ENCODE peak calls at places on chromosomes 11 and 22, in four cellular contexts. R, Z, Q and G are unnamed samples.

GRCh38 chr11:27209562-27210005 is 153.4 kb downstream of the CCDC34 start:
- DNase-seq in R (peak; percentile 97), Z (peak; percentile 32), Q (no peak), G (no peak)

GRCh38 chr22:17872491-17872890 is 98.2 kb upstream of the BID start:
- DNase-seq in R (peak; percentile 24), Z (no peak), Q (no peak), G (no peak)

GRCh38 chr11:3091846-3092602 is 34.8 kb upstream of the CARS1 start:
- DNase-seq in R (peak; percentile 48), Z (peak; percentile 85), Q (peak; percentile 62), G (peak; percentile 98)

GRCh38 chr22:38298312-38299000 is 18.8 kb downstream of the CSNK1E start:
- DNase-seq in R (peak; percentile 99), Z (peak; percentile 58), Q (no peak), G (peak; percentile 91)

GRCh38 chr22:32411388-32411787 is 659 bp downstream of the RTCB start:
- DNase-seq in R (peak; percentile 40), Z (no peak), Q (no peak), G (peak; percentile 30)

GRCh38 chr11:6531267-6531752 is 34.2 kb downstream of the DNHD1 start:
- DNase-seq in R (peak; percentile 47), Z (peak; percentile 44), Q (peak; percentile 8), G (peak; percentile 67)

GRCh38 chr11:128582496-128583366 is 4.6 kb downstream of the ETS1 start:
- DNase-seq in R (peak; percentile 95), Z (peak; percentile 83), Q (no peak), G (peak; percentile 60)

GRCh38 chr11:1076061-1076665 is 1.5 kb downstream of the MUC2 start:
- DNase-seq in R (no peak), Z (no peak), Q (no peak), G (no peak)

GRCh38 chr11:110518809-110519514 is 89.2 kb downstream of the FDX1 start:
- DNase-seq in R (no peak), Z (no peak), Q (no peak), G (no peak)

GRCh38 chr22:45218974-45219373 is 21.7 kb downstream of the KIAA0930 start:
- DNase-seq in R (no peak), Z (no peak), Q (no peak), G (no peak)

GRCh38 chr11:119155733-119156492 is 7.1 kb downstream of the ABCG4 start:
- DNase-seq in R (no peak), Z (peak; percentile 64), Q (no peak), G (peak; percentile 76)

GRCh38 chr11:19576054-19576453 is 136.6 kb upstream of the NAV2 start:
- DNase-seq in R (no peak), Z (no peak), Q (no peak), G (no peak)

GRCh38 chr11:35047179-35047578 is 91.8 kb upstream of the CD44 start:
- DNase-seq in R (no peak), Z (no peak), Q (peak; percentile 53), G (no peak)

GRCh38 chr22:38415046-38415445 is 40.0 kb downstream of the KCNJ4 start:
- DNase-seq in R (no peak), Z (no peak), Q (no peak), G (peak; percentile 49)

GRCh38 chr22:43039800-43040199 is 24.9 kb upstream of the PACSIN2 start:
- DNase-seq in R (no peak), Z (no peak), Q (no peak), G (no peak)

GRCh38 chr11:102991776-102992175 is 36.2 kb upstream of the MMP13 start:
- DNase-seq in R (no peak), Z (no peak), Q (no peak), G (no peak)

GRCh38 chr11:134640971-134641968 is 229.2 kb upstream of the B3GAT1 start:
- DNase-seq in R (no peak), Z (no peak), Q (no peak), G (no peak)

GRCh38 chr11:94245121-94245520 is 59.3 kb upstream of the IZUMO1R start:
- DNase-seq in R (no peak), Z (no peak), Q (no peak), G (no peak)

DNA sequence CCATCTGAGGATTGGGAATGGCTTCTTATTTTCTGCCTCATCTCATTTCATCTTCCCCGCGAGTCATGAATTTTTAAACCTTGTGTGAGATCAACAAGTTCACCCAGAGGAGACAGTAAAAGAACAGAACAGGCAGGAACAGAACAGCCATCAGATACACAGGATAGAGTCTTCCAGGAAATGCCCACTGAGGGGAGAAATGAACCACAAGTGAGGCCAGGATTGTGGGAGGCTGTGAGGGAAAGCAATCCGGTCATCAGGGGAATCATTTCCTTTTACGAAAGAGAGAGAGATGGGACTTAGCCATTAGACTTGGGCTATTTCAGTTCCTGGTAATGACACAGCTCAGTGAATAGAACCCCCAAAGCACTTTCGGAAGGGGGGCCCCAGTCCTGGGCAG is 34.3 kb upstream of the LRRC10B start:
- DNase-seq in R (no peak), Z (no peak), Q (no peak), G (no peak)
- H3K4me3 ChIP-seq in R (no peak overlapping the region), Z (no peak overlapping the region), Q (no peak overlapping the region), G (no peak overlapping the region)

DNA sequence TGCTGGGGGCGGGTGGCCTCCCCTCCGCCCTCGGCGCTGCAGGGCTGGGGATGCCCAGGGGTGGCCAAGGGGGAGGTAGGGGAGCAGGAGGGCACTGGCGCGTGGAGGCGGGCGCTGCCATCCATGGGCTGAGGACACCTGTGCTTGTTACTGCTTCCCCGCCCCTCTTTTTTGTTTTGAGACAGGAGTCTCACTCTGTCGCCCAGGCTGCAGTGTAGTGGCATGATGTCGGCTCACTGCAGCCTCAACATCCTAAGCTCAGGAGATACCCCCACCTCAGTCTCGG is 683 bp upstream of the FADS3 start:
- DNase-seq in R (no peak), Z (no peak), Q (no peak), G (no peak)
- H3K4me3 ChIP-seq in R (peak overlapping the region; percentile 79), Z (peak overlapping the region; percentile 40), Q (peak overlapping the region; percentile 60), G (peak overlapping the region; percentile 79)

GRCh38 chr11:43547900-43548381 is 132.6 kb upstream of the HSD17B12 start:
- DNase-seq in R (no peak), Z (no peak), Q (no peak), G (peak; percentile 92)

GRCh38 chr11:43545610-43546009 is 134.9 kb upstream of the HSD17B12 start:
- DNase-seq in R (no peak), Z (no peak), Q (no peak), G (no peak)

GRCh38 chr11:43548921-43549320 is 131.6 kb upstream of the HSD17B12 start:
- DNase-seq in R (no peak), Z (no peak), Q (no peak), G (no peak)

GRCh38 chr11:43547411-43547718 is 133.2 kb upstream of the HSD17B12 start:
- DNase-seq in R (no peak), Z (no peak), Q (no peak), G (peak; percentile 79)

GRCh38 chr11:43546561-43547410 is 133.8 kb upstream of the HSD17B12 start:
- DNase-seq in R (no peak), Z (no peak), Q (no peak), G (no peak)
- H3K4me3 ChIP-seq in R (no peak overlapping the region), Z (no peak overlapping the region), Q (no peak overlapping the region), G (peak overlapping the region; percentile 42)

GRCh38 chr22:19525116-19525660 is 978 bp upstream of the CLDN5 start:
- DNase-seq in R (no peak), Z (no peak), Q (no peak), G (no peak)
- H3K4me3 ChIP-seq in R (no peak overlapping the region), Z (no peak overlapping the region), Q (no peak overlapping the region), G (no peak overlapping the region)

GRCh38 chr22:41913040-41913719 is 1.7 kb downstream of the SHISA8 start:
- DNase-seq in R (no peak), Z (no peak), Q (no peak), G (no peak)

GRCh38 chr22:41913842-41914534 is 886 bp downstream of the SHISA8 start:
- DNase-seq in R (no peak), Z (no peak), Q (no peak), G (peak; percentile 92)

GRCh38 chr22:41915035-41915782 is at the start of gene SHISA8:
- DNase-seq in R (peak; percentile 27), Z (peak; percentile 82), Q (peak; percentile 45), G (peak; percentile 82)

GRCh38 chr22:41915783-41916493 is 1.1 kb upstream of the SHISA8 start:
- DNase-seq in R (no peak), Z (no peak), Q (no peak), G (peak; percentile 55)

DNA sequence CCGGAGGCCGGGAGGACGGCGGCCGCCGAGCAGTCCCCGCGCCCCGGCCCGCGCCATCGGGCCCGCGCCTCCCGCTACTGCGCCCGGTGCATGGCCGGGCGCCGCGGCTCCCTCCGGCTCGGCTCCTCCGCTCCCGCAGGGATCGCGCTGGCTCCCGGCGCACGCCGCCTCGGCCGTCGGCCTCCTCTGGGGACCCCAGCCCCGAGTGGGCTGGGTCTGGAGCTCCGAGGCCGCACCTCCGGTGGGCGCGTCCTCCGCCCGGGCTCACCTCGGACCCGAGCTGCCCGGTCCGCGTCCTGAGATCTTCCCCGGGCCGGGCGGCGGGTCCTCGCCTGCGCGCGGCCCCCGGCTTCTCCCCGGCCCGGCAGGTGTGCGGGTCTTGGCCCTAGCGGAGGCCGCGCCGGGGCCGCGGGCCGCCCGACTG is 251 bp downstream of the SHISA8 start:
- DNase-seq in R (no peak), Z (no peak), Q (no peak), G (peak; percentile 91)
- H3K4me3 ChIP-seq in R (no peak overlapping the region), Z (peak overlapping the region; percentile 31), Q (no peak overlapping the region), G (peak overlapping the region; percentile 54)

DNA sequence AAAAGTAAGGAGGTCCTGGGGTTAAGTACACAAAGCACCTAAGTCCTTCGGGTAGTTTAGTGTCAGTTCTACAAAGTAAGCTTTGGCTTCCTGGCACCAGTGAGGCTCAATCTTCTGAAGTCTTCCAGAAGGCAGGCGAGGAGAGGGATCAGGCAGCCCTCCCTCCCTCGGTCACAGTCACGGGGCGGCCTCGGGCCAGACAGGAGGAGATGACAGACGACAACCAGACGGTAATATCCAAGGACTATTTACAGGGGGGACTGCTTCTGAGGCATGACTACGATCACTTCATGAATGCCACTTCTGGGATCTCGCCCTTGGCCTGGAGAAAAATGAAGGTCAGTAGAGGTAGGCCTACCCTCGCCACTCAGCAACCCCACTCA is 378 bp upstream of the TMEM223 start:
- DNase-seq in R (no peak), Z (no peak), Q (no peak), G (peak; percentile 70)
- H3K4me3 ChIP-seq in R (no peak overlapping the region), Z (peak overlapping the region; percentile 87), Q (peak overlapping the region; percentile 90), G (peak overlapping the region; percentile 5)